ENCODE peak calls at places on chromosomes 13 and 19, in seven cellular contexts. One of them, this sample, is unnamed.

GRCh38 chr19:1833540-1833939 is 14.7 kb downstream of the REXO1 start:
- DNase-seq in hepatic stellate cell: no peak
- DNase-seq in A549: no peak
- DNase-seq in NCI-H2081: no peak
- DNase-seq in NCI-H2029: no peak
- DNase-seq in activated CD8-positive, alpha-beta memory T cell treated with anti-CD3 and anti-CD28 coated beads, Interleukin-2, amount 50 U/mL, for 48 hours: no peak
- DNase-seq in cardiac muscle cell: no peak
- DNase-seq in this sample: no peak

GRCh38 chr19:7006305-7006704 is 14.9 kb downstream of the MBD3L2B start:
- DNase-seq in cardiac muscle cell: no peak
- DNase-seq in activated CD8-positive, alpha-beta memory T cell treated with anti-CD3 and anti-CD28 coated beads, Interleukin-2, amount 50 U/mL, for 48 hours: no peak
- DNase-seq in NCI-H2081: no peak
- DNase-seq in A549: no peak
- DNase-seq in NCI-H2029: no peak
- DNase-seq in hepatic stellate cell: no peak
- DNase-seq in this sample: no peak

GRCh38 chr13:55244991-55245644 is 1895.6 kb upstream of the PRR20A start:
- DNase-seq in NCI-H2081: peak
- DNase-seq in cardiac muscle cell: peak
- DNase-seq in activated CD8-positive, alpha-beta memory T cell treated with anti-CD3 and anti-CD28 coated beads, Interleukin-2, amount 50 U/mL, for 48 hours: no peak
- DNase-seq in NCI-H2029: no peak
- DNase-seq in hepatic stellate cell: no peak
- DNase-seq in A549: no peak
- DNase-seq in this sample: no peak

GRCh38 chr19:52155596-52156359 is 15.6 kb downstream of the ZNF836 start:
- DNase-seq in cardiac muscle cell: no peak
- DNase-seq in A549: no peak
- DNase-seq in NCI-H2081: no peak
- DNase-seq in activated CD8-positive, alpha-beta memory T cell treated with anti-CD3 and anti-CD28 coated beads, Interleukin-2, amount 50 U/mL, for 48 hours: no peak
- DNase-seq in hepatic stellate cell: no peak
- DNase-seq in NCI-H2029: no peak
- DNase-seq in this sample: no peak

GRCh38 chr13:51786425-51787010 is 17.4 kb downstream of the DHRS12 start:
- DNase-seq in NCI-H2081: no peak
- DNase-seq in activated CD8-positive, alpha-beta memory T cell treated with anti-CD3 and anti-CD28 coated beads, Interleukin-2, amount 50 U/mL, for 48 hours: no peak
- DNase-seq in NCI-H2029: no peak
- DNase-seq in cardiac muscle cell: no peak
- DNase-seq in hepatic stellate cell: no peak
- DNase-seq in A549: no peak
- DNase-seq in this sample: no peak

GRCh38 chr19:14081797-14082674 is 3.5 kb downstream of the C19orf67 start:
- DNase-seq in NCI-H2029: no peak
- DNase-seq in A549: no peak
- DNase-seq in hepatic stellate cell: no peak
- DNase-seq in NCI-H2081: no peak
- DNase-seq in cardiac muscle cell: no peak
- DNase-seq in activated CD8-positive, alpha-beta memory T cell treated with anti-CD3 and anti-CD28 coated beads, Interleukin-2, amount 50 U/mL, for 48 hours: no peak
- DNase-seq in this sample: no peak

GRCh38 chr19:33812388-33813330 is 16.0 kb downstream of the KCTD15 start:
- DNase-seq in activated CD8-positive, alpha-beta memory T cell treated with anti-CD3 and anti-CD28 coated beads, Interleukin-2, amount 50 U/mL, for 48 hours: no peak
- DNase-seq in cardiac muscle cell: no peak
- DNase-seq in NCI-H2029: no peak
- DNase-seq in A549: no peak
- DNase-seq in hepatic stellate cell: no peak
- DNase-seq in NCI-H2081: no peak
- DNase-seq in this sample: no peak

GRCh38 chr13:27053235-27053884 is 118.3 kb downstream of the USP12 start:
- DNase-seq in NCI-H2029: no peak
- DNase-seq in activated CD8-positive, alpha-beta memory T cell treated with anti-CD3 and anti-CD28 coated beads, Interleukin-2, amount 50 U/mL, for 48 hours: no peak
- DNase-seq in hepatic stellate cell: no peak
- DNase-seq in cardiac muscle cell: no peak
- DNase-seq in NCI-H2081: peak
- DNase-seq in A549: no peak
- DNase-seq in this sample: no peak

GRCh38 chr13:37443538-37443937 is 155.0 kb downstream of the POSTN start:
- DNase-seq in A549: no peak
- DNase-seq in hepatic stellate cell: peak
- DNase-seq in NCI-H2081: no peak
- DNase-seq in activated CD8-positive, alpha-beta memory T cell treated with anti-CD3 and anti-CD28 coated beads, Interleukin-2, amount 50 U/mL, for 48 hours: no peak
- DNase-seq in NCI-H2029: no peak
- DNase-seq in cardiac muscle cell: no peak
- DNase-seq in this sample: no peak

GRCh38 chr19:37790244-37790925 is 11.0 kb upstream of the ZNF573 start:
- DNase-seq in A549: no peak
- DNase-seq in activated CD8-positive, alpha-beta memory T cell treated with anti-CD3 and anti-CD28 coated beads, Interleukin-2, amount 50 U/mL, for 48 hours: no peak
- DNase-seq in hepatic stellate cell: no peak
- DNase-seq in cardiac muscle cell: no peak
- DNase-seq in NCI-H2029: no peak
- DNase-seq in NCI-H2081: no peak
- DNase-seq in this sample: no peak

GRCh38 chr13:50125306-50125555 is 110.0 kb downstream of the KCNRG start:
- DNase-seq in NCI-H2029: no peak
- DNase-seq in hepatic stellate cell: no peak
- DNase-seq in A549: peak
- DNase-seq in activated CD8-positive, alpha-beta memory T cell treated with anti-CD3 and anti-CD28 coated beads, Interleukin-2, amount 50 U/mL, for 48 hours: no peak
- DNase-seq in NCI-H2081: no peak
- DNase-seq in cardiac muscle cell: no peak
- DNase-seq in this sample: no peak

GRCh38 chr13:90454002-90454636 is 893.4 kb upstream of the MIR17HG start:
- DNase-seq in hepatic stellate cell: no peak
- DNase-seq in cardiac muscle cell: no peak
- DNase-seq in NCI-H2081: no peak
- DNase-seq in A549: no peak
- DNase-seq in activated CD8-positive, alpha-beta memory T cell treated with anti-CD3 and anti-CD28 coated beads, Interleukin-2, amount 50 U/mL, for 48 hours: no peak
- DNase-seq in NCI-H2029: no peak
- DNase-seq in this sample: no peak

GRCh38 chr19:31253816-31254551 is 95.3 kb downstream of the TSHZ3 start:
- DNase-seq in cardiac muscle cell: no peak
- DNase-seq in activated CD8-positive, alpha-beta memory T cell treated with anti-CD3 and anti-CD28 coated beads, Interleukin-2, amount 50 U/mL, for 48 hours: no peak
- DNase-seq in A549: no peak
- DNase-seq in NCI-H2029: no peak
- DNase-seq in NCI-H2081: no peak
- DNase-seq in hepatic stellate cell: no peak
- DNase-seq in this sample: no peak

GRCh38 chr19:47158879-47159509 is 28.4 kb downstream of the SAE1 start:
- DNase-seq in cardiac muscle cell: no peak
- DNase-seq in hepatic stellate cell: no peak
- DNase-seq in NCI-H2029: no peak
- DNase-seq in NCI-H2081: no peak
- DNase-seq in activated CD8-positive, alpha-beta memory T cell treated with anti-CD3 and anti-CD28 coated beads, Interleukin-2, amount 50 U/mL, for 48 hours: no peak
- DNase-seq in A549: no peak
- DNase-seq in this sample: peak

GRCh38 chr13:22243519-22244197 is 572.8 kb downstream of the FGF9 start:
- DNase-seq in hepatic stellate cell: no peak
- DNase-seq in NCI-H2081: peak
- DNase-seq in A549: no peak
- DNase-seq in activated CD8-positive, alpha-beta memory T cell treated with anti-CD3 and anti-CD28 coated beads, Interleukin-2, amount 50 U/mL, for 48 hours: no peak
- DNase-seq in cardiac muscle cell: no peak
- DNase-seq in NCI-H2029: no peak
- DNase-seq in this sample: no peak

GRCh38 chr13:108566413-108567170 is 62.8 kb upstream of the MYO16 start:
- DNase-seq in NCI-H2029: no peak
- DNase-seq in cardiac muscle cell: no peak
- DNase-seq in activated CD8-positive, alpha-beta memory T cell treated with anti-CD3 and anti-CD28 coated beads, Interleukin-2, amount 50 U/mL, for 48 hours: no peak
- DNase-seq in hepatic stellate cell: no peak
- DNase-seq in NCI-H2081: no peak
- DNase-seq in A549: no peak
- DNase-seq in this sample: no peak

GRCh38 chr13:111184685-111185401 is 69.7 kb downstream of the ARHGEF7 start:
- DNase-seq in NCI-H2081: peak
- DNase-seq in hepatic stellate cell: peak
- DNase-seq in NCI-H2029: peak
- DNase-seq in cardiac muscle cell: no peak
- DNase-seq in A549: no peak
- DNase-seq in activated CD8-positive, alpha-beta memory T cell treated with anti-CD3 and anti-CD28 coated beads, Interleukin-2, amount 50 U/mL, for 48 hours: no peak
- DNase-seq in this sample: peak

GRCh38 chr19:48615145-48616040 is 517 bp upstream of the FAM83E start:
- DNase-seq in activated CD8-positive, alpha-beta memory T cell treated with anti-CD3 and anti-CD28 coated beads, Interleukin-2, amount 50 U/mL, for 48 hours: peak
- DNase-seq in cardiac muscle cell: no peak
- DNase-seq in NCI-H2029: no peak
- DNase-seq in NCI-H2081: no peak
- DNase-seq in hepatic stellate cell: no peak
- DNase-seq in A549: no peak
- DNase-seq in this sample: no peak

GRCh38 chr13:110396913-110397379 is 89.9 kb downstream of the COL4A2 start:
- DNase-seq in cardiac muscle cell: no peak
- DNase-seq in A549: no peak
- DNase-seq in NCI-H2081: no peak
- DNase-seq in NCI-H2029: no peak
- DNase-seq in activated CD8-positive, alpha-beta memory T cell treated with anti-CD3 and anti-CD28 coated beads, Interleukin-2, amount 50 U/mL, for 48 hours: no peak
- DNase-seq in hepatic stellate cell: peak
- DNase-seq in this sample: no peak

GRCh38 chr13:48749144-48749543 is 95.4 kb downstream of the CYSLTR2 start:
- DNase-seq in NCI-H2029: no peak
- DNase-seq in hepatic stellate cell: no peak
- DNase-seq in cardiac muscle cell: no peak
- DNase-seq in A549: no peak
- DNase-seq in activated CD8-positive, alpha-beta memory T cell treated with anti-CD3 and anti-CD28 coated beads, Interleukin-2, amount 50 U/mL, for 48 hours: no peak
- DNase-seq in NCI-H2081: no peak
- DNase-seq in this sample: no peak

GRCh38 chr19:46692918-46693722 is 23.8 kb downstream of the PRKD2 start:
- DNase-seq in NCI-H2029: no peak
- DNase-seq in activated CD8-positive, alpha-beta memory T cell treated with anti-CD3 and anti-CD28 coated beads, Interleukin-2, amount 50 U/mL, for 48 hours: no peak
- DNase-seq in NCI-H2081: no peak
- DNase-seq in A549: no peak
- DNase-seq in hepatic stellate cell: no peak
- DNase-seq in cardiac muscle cell: no peak
- DNase-seq in this sample: no peak

GRCh38 chr13:77345150-77345780 is 18.4 kb upstream of the MYCBP2 start:
- DNase-seq in NCI-H2029: peak
- DNase-seq in A549: no peak
- DNase-seq in activated CD8-positive, alpha-beta memory T cell treated with anti-CD3 and anti-CD28 coated beads, Interleukin-2, amount 50 U/mL, for 48 hours: no peak
- DNase-seq in hepatic stellate cell: no peak
- DNase-seq in cardiac muscle cell: no peak
- DNase-seq in NCI-H2081: peak
- DNase-seq in this sample: no peak

GRCh38 chr13:85431720-85432119 is 367.5 kb downstream of the SLITRK6 start:
- DNase-seq in NCI-H2081: no peak
- DNase-seq in activated CD8-positive, alpha-beta memory T cell treated with anti-CD3 and anti-CD28 coated beads, Interleukin-2, amount 50 U/mL, for 48 hours: no peak
- DNase-seq in cardiac muscle cell: no peak
- DNase-seq in A549: no peak
- DNase-seq in hepatic stellate cell: no peak
- DNase-seq in NCI-H2029: no peak
- DNase-seq in this sample: no peak

GRCh38 chr19:1767464-1767933 is 14.2 kb downstream of the ONECUT3 start:
- DNase-seq in NCI-H2029: peak
- DNase-seq in cardiac muscle cell: peak
- DNase-seq in A549: peak
- DNase-seq in NCI-H2081: no peak
- DNase-seq in hepatic stellate cell: peak
- DNase-seq in activated CD8-positive, alpha-beta memory T cell treated with anti-CD3 and anti-CD28 coated beads, Interleukin-2, amount 50 U/mL, for 48 hours: peak
- DNase-seq in this sample: peak

GRCh38 chr13:19984430-19985218 is 26.1 kb downstream of the ZMYM2 start:
- DNase-seq in cardiac muscle cell: peak
- DNase-seq in hepatic stellate cell: peak
- DNase-seq in NCI-H2081: peak
- DNase-seq in A549: peak
- DNase-seq in NCI-H2029: no peak
- DNase-seq in activated CD8-positive, alpha-beta memory T cell treated with anti-CD3 and anti-CD28 coated beads, Interleukin-2, amount 50 U/mL, for 48 hours: no peak
- DNase-seq in this sample: no peak

GRCh38 chr13:109331898-109332297 is 454.5 kb downstream of the IRS2 start:
- DNase-seq in cardiac muscle cell: no peak
- DNase-seq in NCI-H2029: peak
- DNase-seq in activated CD8-positive, alpha-beta memory T cell treated with anti-CD3 and anti-CD28 coated beads, Interleukin-2, amount 50 U/mL, for 48 hours: no peak
- DNase-seq in hepatic stellate cell: no peak
- DNase-seq in A549: no peak
- DNase-seq in NCI-H2081: peak
- DNase-seq in this sample: no peak

GRCh38 chr13:108495686-108496363 is 133.6 kb upstream of the MYO16 start:
- DNase-seq in hepatic stellate cell: no peak
- DNase-seq in cardiac muscle cell: peak
- DNase-seq in activated CD8-positive, alpha-beta memory T cell treated with anti-CD3 and anti-CD28 coated beads, Interleukin-2, amount 50 U/mL, for 48 hours: no peak
- DNase-seq in NCI-H2029: no peak
- DNase-seq in NCI-H2081: no peak
- DNase-seq in A549: no peak
- DNase-seq in this sample: no peak

GRCh38 chr19:18967358-18968146 is 26.5 kb upstream of the HOMER3 start:
- DNase-seq in activated CD8-positive, alpha-beta memory T cell treated with anti-CD3 and anti-CD28 coated beads, Interleukin-2, amount 50 U/mL, for 48 hours: no peak
- DNase-seq in NCI-H2029: no peak
- DNase-seq in hepatic stellate cell: peak
- DNase-seq in NCI-H2081: no peak
- DNase-seq in A549: no peak
- DNase-seq in cardiac muscle cell: no peak
- DNase-seq in this sample: no peak

GRCh38 chr19:29014857-29015436 is 198.0 kb downstream of the UQCRFS1 start:
- DNase-seq in A549: no peak
- DNase-seq in hepatic stellate cell: no peak
- DNase-seq in NCI-H2081: no peak
- DNase-seq in NCI-H2029: no peak
- DNase-seq in activated CD8-positive, alpha-beta memory T cell treated with anti-CD3 and anti-CD28 coated beads, Interleukin-2, amount 50 U/mL, for 48 hours: no peak
- DNase-seq in cardiac muscle cell: no peak
- DNase-seq in this sample: no peak

GRCh38 chr13:110012102-110012739 is 225.8 kb upstream of the IRS2 start:
- DNase-seq in hepatic stellate cell: peak
- DNase-seq in activated CD8-positive, alpha-beta memory T cell treated with anti-CD3 and anti-CD28 coated beads, Interleukin-2, amount 50 U/mL, for 48 hours: no peak
- DNase-seq in NCI-H2081: no peak
- DNase-seq in NCI-H2029: no peak
- DNase-seq in A549: peak
- DNase-seq in cardiac muscle cell: no peak
- DNase-seq in this sample: no peak

GRCh38 chr19:10271543-10272086 is 695 bp downstream of the ICAM1 start:
- DNase-seq in NCI-H2081: no peak
- DNase-seq in A549: no peak
- DNase-seq in NCI-H2029: no peak
- DNase-seq in activated CD8-positive, alpha-beta memory T cell treated with anti-CD3 and anti-CD28 coated beads, Interleukin-2, amount 50 U/mL, for 48 hours: no peak
- DNase-seq in cardiac muscle cell: no peak
- DNase-seq in hepatic stellate cell: peak
- DNase-seq in this sample: no peak